ENCODE peak calls at places on chromosome 10, in four cellular contexts. Z is HepG2, Y is GM12878, M is K562. O is an unnamed sample.

GRCh38 chr10:68202965-68203358 is 29.0 kb downstream of the ATOH7 start:
- DNase-seq in Z (no peak), Y (no peak), M (no peak), O (no peak)

GRCh38 chr10:43817368-43817767 is 168.7 kb upstream of the ZNF32 start:
- DNase-seq in Z (no peak), Y (no peak), M (no peak), O (no peak)

GRCh38 chr10:51048792-51049191 is 25.5 kb upstream of the PRKG1 start:
- DNase-seq in Z (no peak), Y (no peak), M (no peak), O (no peak)

GRCh38 chr10:24556746-24557742 is 166.6 kb downstream of the ARHGAP21 start:
- DNase-seq in Z (peak), Y (no peak), M (peak), O (no peak)

GRCh38 chr10:10149899-10150298 is 867.8 kb upstream of the CELF2 start:
- DNase-seq in Z (no peak), Y (no peak), M (no peak), O (no peak)

GRCh38 chr10:97534746-97535367 is 36.1 kb downstream of the UBTD1 start:
- DNase-seq in Z (peak), Y (no peak), M (peak), O (peak)

GRCh38 chr10:6473901-6474370 is 106.1 kb downstream of the PRKCQ start:
- DNase-seq in Z (no peak), Y (peak), M (peak), O (no peak)

GRCh38 chr10:95329296-95329695 is 38.5 kb upstream of the PDLIM1 start:
- DNase-seq in Z (no peak), Y (no peak), M (no peak), O (no peak)

GRCh38 chr10:80202934-80203834 is 2.2 kb downstream of the ANXA11 start:
- DNase-seq in Z (peak), Y (peak), M (peak), O (peak)

GRCh38 chr10:95389176-95389575 is 98.4 kb upstream of the PDLIM1 start:
- DNase-seq in Z (peak), Y (no peak), M (no peak), O (no peak)

GRCh38 chr10:31723074-31723750 is 205.4 kb downstream of the ARHGAP12 start:
- DNase-seq in Z (peak), Y (no peak), M (no peak), O (no peak)

GRCh38 chr10:89431977-89432376 is 17.6 kb downstream of the IFIT5 start:
- DNase-seq in Z (peak), Y (no peak), M (no peak), O (no peak)

GRCh38 chr10:101214446-101215396 is 14.5 kb downstream of the LBX1 start:
- DNase-seq in Z (peak), Y (no peak), M (peak), O (peak)

DNA sequence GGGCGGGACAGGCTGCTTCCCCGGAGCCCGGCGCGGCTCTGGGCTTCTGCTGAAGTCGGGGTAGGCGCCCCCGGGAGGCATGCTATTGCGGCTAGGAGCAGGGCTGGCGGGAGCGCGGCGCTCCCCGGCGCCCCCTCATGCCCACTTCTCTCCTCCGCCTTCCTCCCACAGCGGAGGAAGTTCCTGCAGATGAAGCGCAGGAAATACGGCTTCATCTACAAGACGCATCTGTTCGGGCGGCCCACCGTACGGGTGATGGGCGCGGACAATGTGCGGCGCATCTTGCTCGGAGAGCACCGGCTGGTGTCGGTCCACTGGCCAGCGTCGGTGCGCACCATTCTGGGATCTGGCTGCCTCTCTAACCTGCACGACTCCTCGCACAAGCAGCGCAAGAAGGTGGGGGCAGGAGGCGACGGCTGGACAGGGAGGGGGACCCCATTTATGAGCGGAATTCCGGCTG is 474 bp downstream of the CYP26A1 start:
- DNase-seq in Z (no peak), Y (no peak), M (no peak), O (peak)
- TF ChIP-seq CTCF in Z (peak), Y (no peak), M (no peak), O (no peak)

GRCh38 chr10:5319863-5320262 is 44.9 kb upstream of the UCN3 start:
- DNase-seq in Z (no peak), Y (no peak), M (no peak), O (no peak)

GRCh38 chr10:5314866-5315265 is 49.9 kb upstream of the UCN3 start:
- DNase-seq in Z (no peak), Y (no peak), M (no peak), O (no peak)

GRCh38 chr10:5318148-5318547 is 46.6 kb upstream of the UCN3 start:
- DNase-seq in Z (no peak), Y (no peak), M (no peak), O (no peak)

GRCh38 chr10:5321273-5321672 is 43.5 kb upstream of the UCN3 start:
- DNase-seq in Z (no peak), Y (no peak), M (no peak), O (no peak)

GRCh38 chr10:5317547-5318107 is 47.1 kb upstream of the UCN3 start:
- DNase-seq in Z (peak), Y (no peak), M (peak), O (no peak)
- TF ChIP-seq TCF7 in Z (no peak), Y (no peak), M (no peak), O (no peak)

DNA sequence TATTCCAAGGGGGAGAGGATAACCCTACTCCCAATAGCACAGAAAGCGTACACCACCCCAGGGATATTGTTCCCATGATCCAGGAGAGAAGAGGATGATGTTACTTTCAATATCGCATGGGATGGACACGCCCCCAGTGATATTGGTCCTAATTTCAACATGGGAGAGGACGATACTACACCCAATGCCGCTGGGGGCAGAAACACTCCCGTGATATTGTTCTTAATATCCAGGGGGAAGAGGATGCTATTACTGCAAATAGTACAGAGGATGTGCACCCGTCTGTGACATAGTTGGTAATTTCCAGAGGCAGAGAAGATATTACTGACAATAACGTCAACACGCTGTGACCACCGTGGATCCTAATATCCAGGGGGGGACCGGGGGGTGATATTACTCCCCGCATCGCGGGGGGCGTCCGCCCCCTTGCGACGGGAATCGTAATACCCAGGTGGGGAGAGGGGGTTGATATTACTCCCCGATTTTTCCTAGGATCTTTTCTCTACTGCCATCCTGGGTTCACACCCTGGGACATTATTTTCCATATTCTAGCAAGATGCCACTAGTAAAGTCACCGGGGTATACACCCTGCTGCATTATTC is 16.6 kb downstream of the MEIG1 start:
- DNase-seq in Z (no peak), Y (no peak), M (no peak), O (no peak)
- TF ChIP-seq CTCF in Z (peak), Y (peak), M (peak), O (no peak)

GRCh38 chr10:4671451-4672145 is 154.4 kb upstream of the AKR1E2 start:
- DNase-seq in Z (no peak), Y (no peak), M (no peak), O (no peak)

GRCh38 chr10:4673279-4674040 is 152.5 kb upstream of the AKR1E2 start:
- DNase-seq in Z (no peak), Y (no peak), M (no peak), O (no peak)

GRCh38 chr10:4672199-4672598 is 153.8 kb upstream of the AKR1E2 start:
- DNase-seq in Z (no peak), Y (no peak), M (no peak), O (no peak)

GRCh38 chr10:4669585-4669984 is 156.4 kb upstream of the AKR1E2 start:
- DNase-seq in Z (no peak), Y (no peak), M (no peak), O (no peak)

DNA sequence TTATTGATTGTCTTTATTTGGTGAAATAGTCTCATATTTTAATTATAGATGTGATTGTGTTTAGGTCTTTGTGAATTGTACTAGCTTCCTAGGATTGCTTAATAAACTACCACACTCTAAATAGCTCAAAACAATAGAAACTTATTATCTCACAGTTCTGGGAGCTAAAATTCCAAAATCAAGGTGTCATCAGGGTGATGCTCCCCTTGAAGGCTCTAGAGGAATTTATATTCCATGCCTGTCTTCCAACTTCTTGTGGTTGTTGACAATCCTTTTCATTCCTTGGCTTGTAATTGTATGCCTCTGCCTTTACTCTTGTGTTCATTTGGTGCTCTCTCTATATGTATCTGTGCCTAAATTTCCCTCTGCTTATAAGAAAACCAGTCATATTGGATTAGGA is 155.3 kb upstream of the AKR1E2 start:
- DNase-seq in Z (no peak), Y (no peak), M (no peak), O (no peak)
- TF ChIP-seq TCF7 in Z (no peak), Y (no peak), M (no peak), O (no peak)

GRCh38 chr10:86155034-86155656 is 211.4 kb downstream of the GRID1 start:
- DNase-seq in Z (no peak), Y (no peak), M (no peak), O (peak)
- TF ChIP-seq CTCF in Z (peak), Y (no peak), M (no peak), O (no peak)